ENCODE peak calls at places on chromosome 4, in four cellular contexts. A is H1, P is IMR-90, C is H9. T is an unnamed sample.

GRCh38 chr4:132218406-132218805 is 930.7 kb upstream of the PCDH10 start:
- DNase-seq in A (no peak), C (no peak), P (peak), T (no peak)

GRCh38 chr4:20248155-20248558 is 3.5 kb upstream of the SLIT2 start:
- DNase-seq in A (no peak), C (no peak), P (peak), T (peak)

GRCh38 chr4:16686195-16686594 is 212.2 kb downstream of the LDB2 start:
- DNase-seq in C (no peak), P (peak), A (no peak), T (no peak)

GRCh38 chr4:181301735-181302380 is 941.3 kb upstream of the TENM3 start:
- DNase-seq in A (no peak), C (peak), P (peak), T (peak)

GRCh38 chr4:39518484-39518883 is 8.8 kb downstream of the UGDH start:
- DNase-seq in P (no peak), C (no peak), A (no peak), T (no peak)

GRCh38 chr4:149065753-149066152 is 623.5 kb upstream of the NR3C2 start:
- DNase-seq in A (no peak), C (no peak), P (no peak), T (peak)

GRCh38 chr4:95061220-95061619 is 303.5 kb downstream of the BMPR1B start:
- DNase-seq in P (peak), C (no peak), A (no peak), T (no peak)

GRCh38 chr4:100189820-100190642 is at the start of gene DDIT4L:
- DNase-seq in C (peak), A (no peak), P (peak), T (peak)

GRCh38 chr4:55365347-55365728 is 19.3 kb downstream of the SRD5A3 start:
- DNase-seq in P (no peak), C (no peak), A (no peak), T (no peak)

GRCh38 chr4:163492951-163493504 is 1.5 kb upstream of the TMA16 start:
- DNase-seq in A (no peak), C (no peak), P (no peak), T (peak)

GRCh38 chr4:22099896-22100295 is 151.3 kb upstream of the KCNIP4 start:
- DNase-seq in A (no peak), P (no peak), C (no peak), T (no peak)

GRCh38 chr4:145781306-145781705 is 101.4 kb downstream of the C4orf51 start:
- DNase-seq in P (peak), C (no peak), A (no peak), T (no peak)

GRCh38 chr4:107210450-107211239 is 174.5 kb upstream of the DKK2 start:
- DNase-seq in A (no peak), C (no peak), P (peak), T (peak)

GRCh38 chr4:76692761-76693160 is 205.2 kb downstream of the SOWAHB start:
- DNase-seq in P (no peak), A (no peak), C (no peak), T (no peak)

GRCh38 chr4:41146716-41147506 is 67.4 kb downstream of the APBB2 start:
- DNase-seq in P (peak), A (no peak), C (peak), T (no peak)

GRCh38 chr4:1910643-1911042 is 39.5 kb downstream of the NSD2 start:
- DNase-seq in C (peak), P (peak), A (peak), T (peak)

GRCh38 chr4:108144451-108144850 is 24.3 kb downstream of the LEF1 start:
- DNase-seq in P (no peak), A (no peak), C (no peak), T (no peak)

GRCh38 chr4:51853027-51853682 is 10.2 kb downstream of the DCUN1D4 start:
- DNase-seq in C (no peak), A (no peak), P (peak), T (peak)

GRCh38 chr4:141246683-141247429 is 26.2 kb downstream of the ZNF330 start:
- DNase-seq in A (no peak), C (no peak), P (peak), T (peak)

GRCh38 chr4:87356832-87357526 is 34.0 kb downstream of the HSD17B11 start:
- DNase-seq in P (no peak), A (no peak), C (no peak), T (peak)

GRCh38 chr4:98341309-98341708 is 80.1 kb downstream of the RAP1GDS1 start:
- DNase-seq in P (peak), C (no peak), A (no peak), T (peak)

GRCh38 chr4:136737066-136737465 is 795.2 kb downstream of the PCDH18 start:
- DNase-seq in A (no peak), C (no peak), P (peak), T (no peak)

GRCh38 chr4:67928547-67928946 is 34.7 kb downstream of the TMPRSS11A start:
- DNase-seq in C (no peak), P (no peak), A (no peak), T (peak)

GRCh38 chr4:79498282-79498681 is 90.3 kb upstream of the GK2 start:
- DNase-seq in P (no peak), A (no peak), C (no peak), T (no peak)

GRCh38 chr4:6693274-6694176 is at the start of gene S100P:
- DNase-seq in C (no peak), P (no peak), A (no peak), T (no peak)

GRCh38 chr4:2462218-2462991 is 6.5 kb upstream of the RNF4 start:
- DNase-seq in A (no peak), C (peak), P (peak), T (peak)

GRCh38 chr4:78757574-78757973 is 18.6 kb upstream of the BMP2K start:
- DNase-seq in P (no peak), A (no peak), C (no peak), T (no peak)

GRCh38 chr4:186798951-186799659 is 75.4 kb upstream of the FAT1 start:
- DNase-seq in P (no peak), A (no peak), C (no peak), T (no peak)

GRCh38 chr4:35166437-35166836 is 1077.9 kb downstream of the ARAP2 start:
- DNase-seq in C (no peak), P (no peak), A (no peak), T (no peak)

GRCh38 chr4:92303621-92304027 is at the start of gene GRID2:
- DNase-seq in C (peak), A (no peak), P (peak), T (peak)

GRCh38 chr4:113823291-113823659 is 61.7 kb upstream of the CAMK2D start:
- DNase-seq in P (peak), A (no peak), C (no peak), T (no peak)

GRCh38 chr4:2042207-2042946 is 16.8 kb upstream of the NAT8L start:
- DNase-seq in C (peak), A (no peak), P (no peak), T (no peak)

GRCh38 chr4:6727943-6728250 is 11.9 kb downstream of the BLOC1S4 start:
- DNase-seq in A (no peak), P (no peak), C (peak), T (no peak)

GRCh38 chr4:3501126-3501824 is 30.9 kb downstream of the LRPAP1 start:
- DNase-seq in C (no peak), P (no peak), A (no peak), T (no peak)

GRCh38 chr4:176357359-176358082 is 37.8 kb downstream of the SPCS3 start:
- DNase-seq in C (no peak), P (peak), A (no peak), T (no peak)

GRCh38 chr4:184644553-184645307 is 4.5 kb downstream of the CASP3 start:
- DNase-seq in C (no peak), P (peak), A (no peak), T (peak)

GRCh38 chr4:81460115-81460836 is 11.4 kb downstream of the RASGEF1B start:
- DNase-seq in P (no peak), C (no peak), A (no peak), T (no peak)

GRCh38 chr4:161702287-161702686 is 461.5 kb downstream of the FSTL5 start:
- DNase-seq in A (no peak), P (no peak), C (no peak), T (no peak)

GRCh38 chr4:153788419-153789276 is at the start of gene SFRP2:
- DNase-seq in A (peak), P (no peak), C (peak), T (peak)
- H2BK5ac ChIP-seq in A (peak), P (no peak), C (no peak), T (peak)

GRCh38 chr4:56821394-56822263 is at the start of gene SPINK2:
- DNase-seq in A (peak), C (peak), P (no peak), T (peak)
- H4K5ac ChIP-seq in A (no peak), C (no peak), P (no peak), T (no peak)

GRCh38 chr4:123396294-123397275 is at the start of gene SPRY1:
- DNase-seq in C (peak), A (peak), P (peak), T (peak)

GRCh38 chr4:123397276-123398150 is 918 bp downstream of the SPRY1 start:
- DNase-seq in A (no peak), P (peak), C (peak), T (peak)

GRCh38 chr4:123399638-123400358 is 3.2 kb downstream of the SPRY1 start:
- DNase-seq in P (no peak), C (no peak), A (no peak), T (peak)

GRCh38 chr4:123398803-123399637 is 2.4 kb downstream of the SPRY1 start:
- DNase-seq in P (peak), C (peak), A (no peak), T (peak)

DNA sequence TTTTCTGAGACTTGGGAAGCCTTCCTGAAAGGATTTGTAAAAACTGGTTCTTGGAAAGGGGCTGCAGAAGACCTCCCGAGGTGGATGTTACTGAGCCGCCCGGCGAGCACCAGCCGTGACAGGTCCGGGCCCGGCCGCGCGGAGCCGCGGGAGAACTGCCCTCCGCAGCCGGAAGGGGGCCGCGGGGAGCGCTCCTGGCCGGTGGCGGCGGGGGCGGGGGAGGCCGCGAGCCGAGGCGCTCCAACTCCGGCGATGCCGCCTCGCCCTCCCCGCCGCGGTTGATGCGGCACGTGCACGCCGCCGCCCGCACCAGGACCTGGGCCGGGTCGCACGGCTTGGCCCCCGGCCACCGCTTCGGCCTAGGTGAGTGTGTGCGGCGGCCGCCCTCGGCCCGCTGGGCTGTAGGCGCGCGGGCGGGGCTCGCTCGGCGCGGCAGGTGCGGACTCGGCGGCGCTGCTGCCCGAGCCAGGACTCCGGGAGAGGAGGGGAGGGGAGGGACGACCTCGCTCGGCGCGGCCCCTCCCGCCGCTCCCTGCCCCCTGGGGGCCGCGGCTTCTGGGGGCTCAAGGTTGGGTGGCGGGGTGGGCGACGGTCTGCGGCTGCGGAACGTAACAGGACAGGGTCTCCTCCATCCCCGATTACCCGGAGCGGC is 1.7 kb downstream of the SPRY1 start:
- DNase-seq in A (no peak), P (peak), C (peak), T (peak)
- H2BK5ac ChIP-seq in A (peak), P (peak), C (no peak), T (peak)

GRCh38 chr4:72290737-72291136 is 258.9 kb downstream of the NPFFR2 start:
- DNase-seq in C (no peak), A (no peak), P (no peak), T (no peak)
- H4K5ac ChIP-seq in C (no peak), A (no peak), P (no peak), T (no peak)

T was measured in mesendoderm.